ENCODE peak calls at places on chromosomes 4 and X, in five cellular contexts. One of them, this sample, is unnamed.
A peak's percentile ranks its signal among the peaks of the same experiment; 100 is the strongest.

GRCh38 chr4:121977251-121978168 is 25.6 kb upstream of the TRPC3 start:
- DNase-seq in body of pancreas: no peak
- DNase-seq in aorta: no peak
- DNase-seq in MM.1S: peak; percentile 56
- DNase-seq in HCT116: no peak
- DNase-seq in this sample: no peak

GRCh38 chr4:55347610-55348228 is 1.7 kb downstream of the SRD5A3 start:
- DNase-seq in body of pancreas: no peak
- DNase-seq in aorta: no peak
- DNase-seq in MM.1S: no peak
- DNase-seq in HCT116: no peak
- DNase-seq in this sample: no peak

GRCh38 chr4:82643994-82644730 is 82.4 kb upstream of the TMEM150C start:
- DNase-seq in body of pancreas: no peak
- DNase-seq in aorta: no peak
- DNase-seq in MM.1S: no peak
- DNase-seq in HCT116: no peak
- DNase-seq in this sample: no peak

GRCh38 chrX:125507119-125507518 is 187.4 kb downstream of the TEX13C start:
- DNase-seq in body of pancreas: no peak
- DNase-seq in aorta: no peak
- DNase-seq in MM.1S: no peak
- DNase-seq in HCT116: no peak
- DNase-seq in this sample: no peak

GRCh38 chrX:30887721-30888120 is 1.3 kb downstream of the TAB3 start:
- DNase-seq in body of pancreas: no peak
- DNase-seq in aorta: no peak
- DNase-seq in MM.1S: no peak
- DNase-seq in HCT116: no peak
- DNase-seq in this sample: no peak

GRCh38 chr4:121041307-121042090 is 30.8 kb downstream of the NDNF start:
- DNase-seq in body of pancreas: no peak
- DNase-seq in aorta: no peak
- DNase-seq in MM.1S: peak; percentile 88
- DNase-seq in HCT116: no peak
- DNase-seq in this sample: no peak

GRCh38 chrX:40149286-40150175 is 51.8 kb upstream of the BCOR start:
- DNase-seq in body of pancreas: no peak
- DNase-seq in aorta: no peak
- DNase-seq in MM.1S: no peak
- DNase-seq in HCT116: no peak
- DNase-seq in this sample: no peak

GRCh38 chr4:124564121-124564520 is 148.4 kb downstream of the ANKRD50 start:
- DNase-seq in body of pancreas: no peak
- DNase-seq in aorta: no peak
- DNase-seq in MM.1S: no peak
- DNase-seq in HCT116: no peak
- DNase-seq in this sample: no peak

GRCh38 chr4:72302981-72303704 is 265.9 kb downstream of the ADAMTS3 start:
- DNase-seq in body of pancreas: peak; percentile 44
- DNase-seq in aorta: no peak
- DNase-seq in MM.1S: peak; percentile 43
- DNase-seq in HCT116: peak; percentile 6
- DNase-seq in this sample: no peak

GRCh38 chr4:98691588-98691987 is 33.2 kb upstream of the TSPAN5 start:
- DNase-seq in body of pancreas: no peak
- DNase-seq in aorta: no peak
- DNase-seq in MM.1S: no peak
- DNase-seq in HCT116: no peak
- DNase-seq in this sample: no peak

GRCh38 chr4:94757192-94758140 is at the start of gene BMPR1B:
- DNase-seq in body of pancreas: peak; percentile 25
- DNase-seq in aorta: no peak
- DNase-seq in MM.1S: no peak
- DNase-seq in HCT116: no peak
- DNase-seq in this sample: peak; percentile 65

GRCh38 chrX:125090046-125090445 is 229.6 kb upstream of the TEX13C start:
- DNase-seq in body of pancreas: no peak
- DNase-seq in aorta: no peak
- DNase-seq in MM.1S: peak; percentile 14
- DNase-seq in HCT116: no peak
- DNase-seq in this sample: no peak

GRCh38 chrX:75291611-75292010 is 17.7 kb downstream of the UPRT start:
- DNase-seq in body of pancreas: no peak
- DNase-seq in aorta: no peak
- DNase-seq in MM.1S: no peak
- DNase-seq in HCT116: no peak
- DNase-seq in this sample: no peak

GRCh38 chrX:13283512-13283911 is 36.3 kb downstream of the ATXN3L start:
- DNase-seq in body of pancreas: no peak
- DNase-seq in aorta: no peak
- DNase-seq in MM.1S: peak; percentile 48
- DNase-seq in HCT116: no peak
- DNase-seq in this sample: no peak

GRCh38 chr4:7275490-7276154 is 83.3 kb downstream of the SORCS2 start:
- DNase-seq in body of pancreas: no peak
- DNase-seq in aorta: no peak
- DNase-seq in MM.1S: no peak
- DNase-seq in HCT116: no peak
- DNase-seq in this sample: no peak

GRCh38 chrX:46310815-46311497 is 234.3 kb downstream of the ZNF674 start:
- DNase-seq in body of pancreas: no peak
- DNase-seq in aorta: no peak
- DNase-seq in MM.1S: no peak
- DNase-seq in HCT116: no peak
- DNase-seq in this sample: no peak

GRCh38 chrX:118718737-118719136 is 8.7 kb upstream of the IL13RA1 start:
- DNase-seq in body of pancreas: no peak
- DNase-seq in aorta: no peak
- DNase-seq in MM.1S: no peak
- DNase-seq in HCT116: no peak
- DNase-seq in this sample: no peak

GRCh38 chrX:56975611-56976010 is 19.7 kb downstream of the SPIN3 start:
- DNase-seq in body of pancreas: no peak
- DNase-seq in aorta: no peak
- DNase-seq in MM.1S: no peak
- DNase-seq in HCT116: no peak
- DNase-seq in this sample: no peak

GRCh38 chr4:54942735-54943134 is 182.7 kb downstream of the KDR start:
- DNase-seq in body of pancreas: no peak
- DNase-seq in aorta: no peak
- DNase-seq in MM.1S: no peak
- DNase-seq in HCT116: no peak
- DNase-seq in this sample: no peak

GRCh38 chr4:176927664-176928063 is 134.9 kb upstream of the VEGFC start:
- DNase-seq in body of pancreas: no peak
- DNase-seq in aorta: no peak
- DNase-seq in MM.1S: no peak
- DNase-seq in HCT116: no peak
- DNase-seq in this sample: no peak

GRCh38 chr4:100504086-100504874 is 13.5 kb downstream of the EMCN start:
- DNase-seq in body of pancreas: no peak
- DNase-seq in aorta: no peak
- DNase-seq in MM.1S: no peak
- DNase-seq in HCT116: no peak
- DNase-seq in this sample: no peak

GRCh38 chr4:76637704-76638361 is 202.8 kb downstream of the SHROOM3 start:
- DNase-seq in body of pancreas: no peak
- DNase-seq in aorta: peak; percentile 60
- DNase-seq in MM.1S: no peak
- DNase-seq in HCT116: peak; percentile 35
- DNase-seq in this sample: no peak

GRCh38 chr4:10703146-10703545 is 18.6 kb upstream of the CLNK start:
- DNase-seq in body of pancreas: no peak
- DNase-seq in aorta: no peak
- DNase-seq in MM.1S: no peak
- DNase-seq in HCT116: no peak
- DNase-seq in this sample: no peak

GRCh38 chrX:111671668-111672067 is 9.3 kb upstream of the ALG13 start:
- DNase-seq in body of pancreas: no peak
- DNase-seq in aorta: no peak
- DNase-seq in MM.1S: no peak
- DNase-seq in HCT116: no peak
- DNase-seq in this sample: no peak
- H3K4me3 ChIP-seq in body of pancreas: no peak overlapping the region
- H3K4me3 ChIP-seq in aorta: no peak overlapping the region
- H3K4me3 ChIP-seq in MM.1S: no peak overlapping the region
- H3K4me3 ChIP-seq in HCT116: no peak overlapping the region
- H3K4me3 ChIP-seq in this sample: no peak overlapping the region

GRCh38 chr4:143410015-143410414 is 73.3 kb downstream of the GAB1 start:
- DNase-seq in body of pancreas: no peak
- DNase-seq in aorta: no peak
- DNase-seq in MM.1S: no peak
- DNase-seq in HCT116: no peak
- DNase-seq in this sample: no peak
- H3K4me1 ChIP-seq in body of pancreas: peaks cover 14% of the 10 kb centered on the region
- H3K4me1 ChIP-seq in aorta: peaks cover 27% of the 10 kb centered on the region
- H3K4me1 ChIP-seq in MM.1S: peaks cover 20% of the 10 kb centered on the region
- H3K4me1 ChIP-seq in HCT116: no peaks in the 10 kb centered on the region
- H3K4me1 ChIP-seq in this sample: peaks cover 78% of the 10 kb centered on the region

GRCh38 chr4:41377196-41377595 is 120.5 kb downstream of the UCHL1 start:
- DNase-seq in body of pancreas: no peak
- DNase-seq in aorta: no peak
- DNase-seq in MM.1S: no peak
- DNase-seq in HCT116: no peak
- DNase-seq in this sample: no peak

GRCh38 chr4:41369680-41370079 is 113.0 kb downstream of the UCHL1 start:
- DNase-seq in body of pancreas: peak; percentile 63
- DNase-seq in aorta: peak; percentile 84
- DNase-seq in MM.1S: no peak
- DNase-seq in HCT116: no peak
- DNase-seq in this sample: peak; percentile 70

GRCh38 chr4:41375561-41375960 is 118.8 kb downstream of the UCHL1 start:
- DNase-seq in body of pancreas: peak; percentile 17
- DNase-seq in aorta: peak; percentile 55
- DNase-seq in MM.1S: no peak
- DNase-seq in HCT116: no peak
- DNase-seq in this sample: no peak

GRCh38 chr4:41373221-41373620 is 116.5 kb downstream of the UCHL1 start:
- DNase-seq in body of pancreas: no peak
- DNase-seq in aorta: no peak
- DNase-seq in MM.1S: no peak
- DNase-seq in HCT116: no peak
- DNase-seq in this sample: no peak
- H3K27ac ChIP-seq in body of pancreas: no peak overlapping the region
- H3K27ac ChIP-seq in aorta: peak overlapping the region; percentile 41
- H3K27ac ChIP-seq in MM.1S: no peak overlapping the region
- H3K27ac ChIP-seq in HCT116: no peak overlapping the region
- H3K27ac ChIP-seq in this sample: peak overlapping the region; percentile 21

DNA sequence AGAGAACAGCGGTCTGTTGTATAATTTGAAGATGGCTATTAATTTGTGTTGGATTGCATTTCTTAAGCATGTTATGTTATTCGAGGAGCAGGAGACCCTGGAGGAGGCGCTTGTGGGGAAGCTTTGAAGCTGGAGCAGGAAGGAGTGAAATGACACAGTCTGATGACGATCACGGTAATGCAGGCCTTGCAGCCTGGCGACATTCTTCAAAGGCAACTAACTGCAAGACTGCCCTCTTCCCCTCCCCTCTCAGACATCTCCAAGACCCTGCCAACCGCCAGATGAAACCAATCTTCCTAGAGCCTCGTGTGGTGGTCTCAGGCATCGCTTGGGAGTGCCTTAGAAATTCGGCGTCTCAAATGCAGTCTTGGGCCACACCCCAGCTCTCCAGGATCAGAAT is 16.1 kb downstream of the CLCN4 start:
- DNase-seq in body of pancreas: no peak
- DNase-seq in aorta: no peak
- DNase-seq in MM.1S: no peak
- DNase-seq in HCT116: no peak
- DNase-seq in this sample: no peak
- H3K4me3 ChIP-seq in body of pancreas: no peak overlapping the region
- H3K4me3 ChIP-seq in aorta: no peak overlapping the region
- H3K4me3 ChIP-seq in MM.1S: no peak overlapping the region
- H3K4me3 ChIP-seq in HCT116: no peak overlapping the region
- H3K4me3 ChIP-seq in this sample: peak overlapping the region; percentile 40

GRCh38 chr4:148051403-148051802 is 319.5 kb downstream of the ARHGAP10 start:
- DNase-seq in body of pancreas: no peak
- DNase-seq in aorta: no peak
- DNase-seq in MM.1S: no peak
- DNase-seq in HCT116: no peak
- DNase-seq in this sample: no peak

GRCh38 chr4:148055844-148056243 is 324.0 kb downstream of the ARHGAP10 start:
- DNase-seq in body of pancreas: no peak
- DNase-seq in aorta: no peak
- DNase-seq in MM.1S: no peak
- DNase-seq in HCT116: no peak
- DNase-seq in this sample: no peak

GRCh38 chr4:148054275-148054674 is 322.4 kb downstream of the ARHGAP10 start:
- DNase-seq in body of pancreas: no peak
- DNase-seq in aorta: no peak
- DNase-seq in MM.1S: no peak
- DNase-seq in HCT116: no peak
- DNase-seq in this sample: no peak

GRCh38 chr4:148052448-148052847 is 320.6 kb downstream of the ARHGAP10 start:
- DNase-seq in body of pancreas: no peak
- DNase-seq in aorta: no peak
- DNase-seq in MM.1S: no peak
- DNase-seq in HCT116: no peak
- DNase-seq in this sample: no peak

GRCh38 chr4:148053298-148054003 is 321.6 kb downstream of the ARHGAP10 start:
- DNase-seq in body of pancreas: no peak
- DNase-seq in aorta: no peak
- DNase-seq in MM.1S: no peak
- DNase-seq in HCT116: no peak
- DNase-seq in this sample: no peak
- H3K4me1 ChIP-seq in body of pancreas: peaks cover 13% of the 10 kb centered on the region
- H3K4me1 ChIP-seq in aorta: peaks cover 15% of the 10 kb centered on the region
- H3K4me1 ChIP-seq in MM.1S: peaks cover 8% of the 10 kb centered on the region
- H3K4me1 ChIP-seq in HCT116: peaks cover 23% of the 10 kb centered on the region
- H3K4me1 ChIP-seq in this sample: peaks cover 36% of the 10 kb centered on the region

DNA sequence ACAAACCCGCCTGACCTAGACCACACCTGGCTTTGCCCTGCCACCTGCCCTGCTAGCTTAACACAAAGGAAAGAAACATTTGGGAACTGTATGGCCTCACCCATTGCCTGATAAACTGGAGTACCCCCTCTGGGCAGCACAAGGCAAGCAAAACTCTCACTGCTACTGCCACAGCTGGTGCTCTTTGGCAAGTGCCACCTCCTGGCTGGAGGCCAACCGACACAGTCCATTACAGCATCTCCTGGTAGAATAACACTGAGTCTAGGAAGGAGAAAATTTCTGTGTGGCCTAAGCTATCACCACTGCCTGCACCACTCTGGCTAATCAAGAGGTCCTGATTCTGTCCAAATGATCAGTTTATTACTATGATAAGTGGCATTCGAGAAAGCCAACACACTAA is 18.9 kb upstream of the SPANXN3 start:
- DNase-seq in body of pancreas: peak; percentile 49
- DNase-seq in aorta: no peak
- DNase-seq in MM.1S: no peak
- DNase-seq in HCT116: no peak
- DNase-seq in this sample: no peak
- H3K27ac ChIP-seq in body of pancreas: no peak overlapping the region
- H3K27ac ChIP-seq in aorta: no peak overlapping the region
- H3K27ac ChIP-seq in MM.1S: no peak overlapping the region
- H3K27ac ChIP-seq in HCT116: no peak overlapping the region
- H3K27ac ChIP-seq in this sample: no peak overlapping the region

This sample was measured in tibial artery.